ENCODE peak calls at places on chromosomes 16 and 17, in nine cellular contexts. G, Y, X, J, B, K, R, P and L are unnamed samples.

GRCh38 chr17:80981062-80981902 is 10.4 kb upstream of the CHMP6 start:
- DNase-seq in G (no peak), B (peak), R (peak), P (peak), X (no peak), J (no peak), K (no peak), Y (no peak), L (no peak)

GRCh38 chr17:34892864-34893263 is 68.4 kb downstream of the CCT6B start:
- DNase-seq in R (peak), B (no peak), Y (no peak), P (peak), K (no peak), J (no peak), G (no peak), X (no peak), L (peak)

GRCh38 chr17:65800655-65801054 is 239.2 kb upstream of the AXIN2 start:
- DNase-seq in P (no peak), B (no peak), R (no peak), G (no peak), Y (no peak), X (peak), K (no peak), J (no peak), L (no peak)

GRCh38 chr17:32876414-32877163 is at the start of gene MYO1D:
- DNase-seq in Y (peak), B (peak), P (peak), X (no peak), G (peak), R (no peak), K (no peak), J (peak), L (no peak)

GRCh38 chr17:1241904-1242303 is 28.3 kb upstream of the BHLHA9 start:
- DNase-seq in B (peak), K (no peak), P (no peak), Y (peak), J (peak), X (peak), G (no peak), R (no peak), L (peak)

GRCh38 chr17:79446347-79446746 is 164.5 kb downstream of the RBFOX3 start:
- DNase-seq in R (no peak), G (no peak), K (no peak), Y (no peak), J (no peak), P (no peak), X (no peak), B (no peak), L (no peak)

GRCh38 chr16:52068447-52069074 is 478.4 kb downstream of the TOX3 start:
- DNase-seq in R (peak), B (no peak), P (no peak), X (peak), G (no peak), J (peak), Y (peak), K (no peak), L (peak)

GRCh38 chr16:68972008-68972407 is 128.7 kb downstream of the TANGO6 start:
- DNase-seq in R (no peak), X (no peak), P (no peak), K (no peak), G (no peak), J (no peak), B (no peak), Y (no peak), L (no peak)